ENCODE peak calls at places on chromosomes 3 and 15, in six cellular contexts. U, J, D, Z, X and R are unnamed samples.

GRCh38 chr3:36681867-36682266 is 82.5 kb downstream of the DCLK3 start:
- DNase-seq in U (no peak), Z (no peak), D (no peak), X (no peak), J (no peak), R (no peak)

GRCh38 chr3:168248383-168249047 is 152.8 kb upstream of the GOLIM4 start:
- DNase-seq in Z (no peak), X (no peak), U (peak), D (peak), J (peak), R (no peak)

GRCh38 chr3:10373686-10374261 is 52.9 kb upstream of the SEC13 start:
- DNase-seq in U (peak), J (no peak), X (no peak), D (no peak), Z (no peak), R (no peak)

GRCh38 chr3:18111702-18112311 is 313.3 kb downstream of the SATB1 start:
- DNase-seq in X (no peak), J (no peak), U (peak), D (peak), Z (peak), R (no peak)

GRCh38 chr3:125189378-125190165 is 23.0 kb downstream of the SLC12A8 start:
- DNase-seq in U (no peak), Z (no peak), X (no peak), D (no peak), J (no peak), R (no peak)

GRCh38 chr15:72220678-72221077 is 10.3 kb downstream of the PKM start:
- DNase-seq in X (no peak), J (no peak), Z (no peak), D (no peak), U (no peak), R (no peak)

GRCh38 chr15:25542648-25543047 is 103.8 kb upstream of the UBE3A start:
- DNase-seq in Z (no peak), J (no peak), D (no peak), X (no peak), U (no peak), R (no peak)

GRCh38 chr3:119559441-119559963 is at the start of gene CD80:
- DNase-seq in D (peak), U (peak), X (no peak), J (no peak), Z (no peak), R (no peak)

GRCh38 chr3:132641837-132642538 is 17.6 kb downstream of the ACAD11 start:
- DNase-seq in Z (no peak), X (no peak), D (peak), U (peak), J (no peak), R (no peak)

GRCh38 chr3:9690451-9691450 is 12.9 kb upstream of the CPNE9 start:
- DNase-seq in X (no peak), J (no peak), Z (no peak), U (peak), D (peak), R (no peak)

GRCh38 chr3:70990723-70991122 is 592.8 kb downstream of the FOXP1 start:
- DNase-seq in Z (no peak), D (no peak), J (no peak), X (no peak), U (peak), R (no peak)

GRCh38 chr15:90553248-90553745 is 23.6 kb downstream of the CRTC3 start:
- DNase-seq in U (peak), Z (no peak), X (no peak), J (no peak), D (no peak), R (no peak)

GRCh38 chr3:43960448-43960840 is 269.7 kb downstream of the ABHD5 start:
- DNase-seq in X (no peak), J (no peak), Z (no peak), D (no peak), U (peak), R (no peak)

GRCh38 chr15:53837263-53837662 is 77.8 kb upstream of the WDR72 start:
- DNase-seq in D (no peak), U (no peak), J (no peak), X (no peak), Z (no peak), R (no peak)

GRCh38 chr3:50303038-50303815 is at the start of gene HYAL1:
- DNase-seq in J (no peak), D (no peak), Z (no peak), X (no peak), U (no peak), R (peak)

GRCh38 chr15:31079519-31079918 is 22.0 kb downstream of the TRPM1 start:
- DNase-seq in J (no peak), Z (no peak), X (no peak), D (no peak), U (no peak), R (no peak)

GRCh38 chr15:20340331-20340811 is 201.2 kb downstream of the GOLGA6L6 start:
- DNase-seq in Z (no peak), D (peak), J (no peak), U (no peak), X (no peak), R (no peak)

GRCh38 chr3:30188713-30189112 is 417.7 kb upstream of the TGFBR2 start:
- DNase-seq in X (no peak), U (peak), J (no peak), D (no peak), Z (no peak), R (no peak)

GRCh38 chr3:42063886-42064285 is 27.3 kb upstream of the TRAK1 start:
- DNase-seq in Z (no peak), X (no peak), J (no peak), D (no peak), U (peak), R (no peak)